ENCODE peak calls at places on chromosome 1, in nine cellular contexts. One of them, this sample, is unnamed.

GRCh38 chr1:227949341-227949921 is 1.7 kb upstream of the WNT9A start:
- DNase-seq in foreskin keratinocyte: no peak
- DNase-seq in iris pigment epithelial cell: no peak
- DNase-seq in H9: no peak
- DNase-seq in NCI-H1436 treated with DMSO at 0.1 percent for 48 hours: no peak
- DNase-seq in stimulated activated CD8-positive, alpha-beta memory T cell treated with anti-CD3 and anti-CD28 coated beads, Interleukin-12 subunit alpha, Interleukin-12 subunit beta, amount 100 ng/mL, for 4 hours: no peak
- DNase-seq in stimulated activated CD4-positive, alpha-beta T cell treated with anti-CD3 and anti-CD28 coated beads, TNF-alpha, amount 100 ng/mL, for 1 hour: no peak
- DNase-seq in T-helper 1 cell: no peak
- DNase-seq in H7: peak
- DNase-seq in this sample: no peak

GRCh38 chr1:176033879-176034278 is 173.2 kb downstream of the COP1 start:
- DNase-seq in foreskin keratinocyte: no peak
- DNase-seq in iris pigment epithelial cell: peak
- DNase-seq in H9: no peak
- DNase-seq in NCI-H1436 treated with DMSO at 0.1 percent for 48 hours: no peak
- DNase-seq in stimulated activated CD8-positive, alpha-beta memory T cell treated with anti-CD3 and anti-CD28 coated beads, Interleukin-12 subunit alpha, Interleukin-12 subunit beta, amount 100 ng/mL, for 4 hours: no peak
- DNase-seq in stimulated activated CD4-positive, alpha-beta T cell treated with anti-CD3 and anti-CD28 coated beads, TNF-alpha, amount 100 ng/mL, for 1 hour: no peak
- DNase-seq in T-helper 1 cell: no peak
- DNase-seq in H7: no peak
- DNase-seq in this sample: peak

GRCh38 chr1:242011879-242012674 is 13.2 kb upstream of the MAP1LC3C start:
- DNase-seq in foreskin keratinocyte: no peak
- DNase-seq in iris pigment epithelial cell: peak
- DNase-seq in H9: no peak
- DNase-seq in NCI-H1436 treated with DMSO at 0.1 percent for 48 hours: no peak
- DNase-seq in stimulated activated CD8-positive, alpha-beta memory T cell treated with anti-CD3 and anti-CD28 coated beads, Interleukin-12 subunit alpha, Interleukin-12 subunit beta, amount 100 ng/mL, for 4 hours: no peak
- DNase-seq in stimulated activated CD4-positive, alpha-beta T cell treated with anti-CD3 and anti-CD28 coated beads, TNF-alpha, amount 100 ng/mL, for 1 hour: no peak
- DNase-seq in T-helper 1 cell: no peak
- DNase-seq in H7: no peak
- DNase-seq in this sample: peak

GRCh38 chr1:84436907-84437667 is 38.8 kb downstream of the DNASE2B start:
- DNase-seq in foreskin keratinocyte: no peak
- DNase-seq in iris pigment epithelial cell: no peak
- DNase-seq in H9: no peak
- DNase-seq in NCI-H1436 treated with DMSO at 0.1 percent for 48 hours: no peak
- DNase-seq in stimulated activated CD8-positive, alpha-beta memory T cell treated with anti-CD3 and anti-CD28 coated beads, Interleukin-12 subunit alpha, Interleukin-12 subunit beta, amount 100 ng/mL, for 4 hours: no peak
- DNase-seq in stimulated activated CD4-positive, alpha-beta T cell treated with anti-CD3 and anti-CD28 coated beads, TNF-alpha, amount 100 ng/mL, for 1 hour: no peak
- DNase-seq in T-helper 1 cell: no peak
- DNase-seq in H7: no peak
- DNase-seq in this sample: no peak

GRCh38 chr1:201488817-201489581 is 17.9 kb downstream of the CSRP1 start:
- DNase-seq in foreskin keratinocyte: peak
- DNase-seq in iris pigment epithelial cell: peak
- DNase-seq in H9: no peak
- DNase-seq in NCI-H1436 treated with DMSO at 0.1 percent for 48 hours: no peak
- DNase-seq in stimulated activated CD8-positive, alpha-beta memory T cell treated with anti-CD3 and anti-CD28 coated beads, Interleukin-12 subunit alpha, Interleukin-12 subunit beta, amount 100 ng/mL, for 4 hours: no peak
- DNase-seq in stimulated activated CD4-positive, alpha-beta T cell treated with anti-CD3 and anti-CD28 coated beads, TNF-alpha, amount 100 ng/mL, for 1 hour: no peak
- DNase-seq in T-helper 1 cell: no peak
- DNase-seq in H7: no peak
- DNase-seq in this sample: peak

GRCh38 chr1:186239211-186239610 is 135.8 kb downstream of the TPR start:
- DNase-seq in foreskin keratinocyte: no peak
- DNase-seq in iris pigment epithelial cell: no peak
- DNase-seq in H9: no peak
- DNase-seq in NCI-H1436 treated with DMSO at 0.1 percent for 48 hours: no peak
- DNase-seq in stimulated activated CD8-positive, alpha-beta memory T cell treated with anti-CD3 and anti-CD28 coated beads, Interleukin-12 subunit alpha, Interleukin-12 subunit beta, amount 100 ng/mL, for 4 hours: no peak
- DNase-seq in stimulated activated CD4-positive, alpha-beta T cell treated with anti-CD3 and anti-CD28 coated beads, TNF-alpha, amount 100 ng/mL, for 1 hour: no peak
- DNase-seq in T-helper 1 cell: no peak
- DNase-seq in H7: no peak
- DNase-seq in this sample: no peak

GRCh38 chr1:75100481-75101092 is 33.6 kb upstream of the LHX8 start:
- DNase-seq in foreskin keratinocyte: no peak
- DNase-seq in iris pigment epithelial cell: no peak
- DNase-seq in H9: no peak
- DNase-seq in NCI-H1436 treated with DMSO at 0.1 percent for 48 hours: no peak
- DNase-seq in stimulated activated CD8-positive, alpha-beta memory T cell treated with anti-CD3 and anti-CD28 coated beads, Interleukin-12 subunit alpha, Interleukin-12 subunit beta, amount 100 ng/mL, for 4 hours: no peak
- DNase-seq in stimulated activated CD4-positive, alpha-beta T cell treated with anti-CD3 and anti-CD28 coated beads, TNF-alpha, amount 100 ng/mL, for 1 hour: no peak
- DNase-seq in T-helper 1 cell: no peak
- DNase-seq in H7: no peak
- DNase-seq in this sample: no peak

GRCh38 chr1:230087034-230087721 is 20.1 kb downstream of the GALNT2 start:
- DNase-seq in foreskin keratinocyte: peak
- DNase-seq in iris pigment epithelial cell: no peak
- DNase-seq in H9: peak
- DNase-seq in NCI-H1436 treated with DMSO at 0.1 percent for 48 hours: no peak
- DNase-seq in stimulated activated CD8-positive, alpha-beta memory T cell treated with anti-CD3 and anti-CD28 coated beads, Interleukin-12 subunit alpha, Interleukin-12 subunit beta, amount 100 ng/mL, for 4 hours: no peak
- DNase-seq in stimulated activated CD4-positive, alpha-beta T cell treated with anti-CD3 and anti-CD28 coated beads, TNF-alpha, amount 100 ng/mL, for 1 hour: no peak
- DNase-seq in T-helper 1 cell: no peak
- DNase-seq in H7: no peak
- DNase-seq in this sample: no peak

GRCh38 chr1:27380223-27380622 is 2.9 kb downstream of the CD164L2 start:
- DNase-seq in foreskin keratinocyte: no peak
- DNase-seq in iris pigment epithelial cell: no peak
- DNase-seq in H9: no peak
- DNase-seq in NCI-H1436 treated with DMSO at 0.1 percent for 48 hours: no peak
- DNase-seq in stimulated activated CD8-positive, alpha-beta memory T cell treated with anti-CD3 and anti-CD28 coated beads, Interleukin-12 subunit alpha, Interleukin-12 subunit beta, amount 100 ng/mL, for 4 hours: no peak
- DNase-seq in stimulated activated CD4-positive, alpha-beta T cell treated with anti-CD3 and anti-CD28 coated beads, TNF-alpha, amount 100 ng/mL, for 1 hour: no peak
- DNase-seq in T-helper 1 cell: no peak
- DNase-seq in H7: no peak
- DNase-seq in this sample: no peak

GRCh38 chr1:76269175-76269574 is 194.6 kb downstream of the ST6GALNAC3 start:
- DNase-seq in foreskin keratinocyte: no peak
- DNase-seq in iris pigment epithelial cell: peak
- DNase-seq in H9: no peak
- DNase-seq in NCI-H1436 treated with DMSO at 0.1 percent for 48 hours: no peak
- DNase-seq in stimulated activated CD8-positive, alpha-beta memory T cell treated with anti-CD3 and anti-CD28 coated beads, Interleukin-12 subunit alpha, Interleukin-12 subunit beta, amount 100 ng/mL, for 4 hours: no peak
- DNase-seq in stimulated activated CD4-positive, alpha-beta T cell treated with anti-CD3 and anti-CD28 coated beads, TNF-alpha, amount 100 ng/mL, for 1 hour: no peak
- DNase-seq in T-helper 1 cell: no peak
- DNase-seq in H7: no peak
- DNase-seq in this sample: peak

GRCh38 chr1:53708687-53709086 is 30.3 kb downstream of the GLIS1 start:
- DNase-seq in foreskin keratinocyte: no peak
- DNase-seq in iris pigment epithelial cell: no peak
- DNase-seq in H9: no peak
- DNase-seq in NCI-H1436 treated with DMSO at 0.1 percent for 48 hours: no peak
- DNase-seq in stimulated activated CD8-positive, alpha-beta memory T cell treated with anti-CD3 and anti-CD28 coated beads, Interleukin-12 subunit alpha, Interleukin-12 subunit beta, amount 100 ng/mL, for 4 hours: no peak
- DNase-seq in stimulated activated CD4-positive, alpha-beta T cell treated with anti-CD3 and anti-CD28 coated beads, TNF-alpha, amount 100 ng/mL, for 1 hour: no peak
- DNase-seq in T-helper 1 cell: no peak
- DNase-seq in H7: no peak
- DNase-seq in this sample: no peak

GRCh38 chr1:17258116-17258757 is 9.3 kb downstream of the PADI3 start:
- DNase-seq in foreskin keratinocyte: peak
- DNase-seq in iris pigment epithelial cell: no peak
- DNase-seq in H9: no peak
- DNase-seq in NCI-H1436 treated with DMSO at 0.1 percent for 48 hours: no peak
- DNase-seq in stimulated activated CD8-positive, alpha-beta memory T cell treated with anti-CD3 and anti-CD28 coated beads, Interleukin-12 subunit alpha, Interleukin-12 subunit beta, amount 100 ng/mL, for 4 hours: no peak
- DNase-seq in stimulated activated CD4-positive, alpha-beta T cell treated with anti-CD3 and anti-CD28 coated beads, TNF-alpha, amount 100 ng/mL, for 1 hour: no peak
- DNase-seq in T-helper 1 cell: no peak
- DNase-seq in H7: no peak
- DNase-seq in this sample: peak

GRCh38 chr1:109257682-109258421 is 8.5 kb downstream of the CELSR2 start:
- DNase-seq in foreskin keratinocyte: no peak
- DNase-seq in iris pigment epithelial cell: no peak
- DNase-seq in H9: no peak
- DNase-seq in NCI-H1436 treated with DMSO at 0.1 percent for 48 hours: no peak
- DNase-seq in stimulated activated CD8-positive, alpha-beta memory T cell treated with anti-CD3 and anti-CD28 coated beads, Interleukin-12 subunit alpha, Interleukin-12 subunit beta, amount 100 ng/mL, for 4 hours: no peak
- DNase-seq in stimulated activated CD4-positive, alpha-beta T cell treated with anti-CD3 and anti-CD28 coated beads, TNF-alpha, amount 100 ng/mL, for 1 hour: no peak
- DNase-seq in T-helper 1 cell: no peak
- DNase-seq in H7: peak
- DNase-seq in this sample: no peak

GRCh38 chr1:10598088-10598712 is 123.5 kb downstream of the PEX14 start:
- DNase-seq in foreskin keratinocyte: no peak
- DNase-seq in iris pigment epithelial cell: no peak
- DNase-seq in H9: no peak
- DNase-seq in NCI-H1436 treated with DMSO at 0.1 percent for 48 hours: no peak
- DNase-seq in stimulated activated CD8-positive, alpha-beta memory T cell treated with anti-CD3 and anti-CD28 coated beads, Interleukin-12 subunit alpha, Interleukin-12 subunit beta, amount 100 ng/mL, for 4 hours: no peak
- DNase-seq in stimulated activated CD4-positive, alpha-beta T cell treated with anti-CD3 and anti-CD28 coated beads, TNF-alpha, amount 100 ng/mL, for 1 hour: no peak
- DNase-seq in T-helper 1 cell: no peak
- DNase-seq in H7: peak
- DNase-seq in this sample: no peak

GRCh38 chr1:65309317-65310077 is at the start of gene DNAJC6:
- DNase-seq in foreskin keratinocyte: peak
- DNase-seq in iris pigment epithelial cell: peak
- DNase-seq in H9: peak
- DNase-seq in NCI-H1436 treated with DMSO at 0.1 percent for 48 hours: peak
- DNase-seq in stimulated activated CD8-positive, alpha-beta memory T cell treated with anti-CD3 and anti-CD28 coated beads, Interleukin-12 subunit alpha, Interleukin-12 subunit beta, amount 100 ng/mL, for 4 hours: no peak
- DNase-seq in stimulated activated CD4-positive, alpha-beta T cell treated with anti-CD3 and anti-CD28 coated beads, TNF-alpha, amount 100 ng/mL, for 1 hour: no peak
- DNase-seq in T-helper 1 cell: peak
- DNase-seq in H7: peak
- DNase-seq in this sample: peak

GRCh38 chr1:212601524-212601923 is 7.0 kb upstream of the ATF3 start:
- DNase-seq in foreskin keratinocyte: no peak
- DNase-seq in iris pigment epithelial cell: no peak
- DNase-seq in H9: no peak
- DNase-seq in NCI-H1436 treated with DMSO at 0.1 percent for 48 hours: no peak
- DNase-seq in stimulated activated CD8-positive, alpha-beta memory T cell treated with anti-CD3 and anti-CD28 coated beads, Interleukin-12 subunit alpha, Interleukin-12 subunit beta, amount 100 ng/mL, for 4 hours: no peak
- DNase-seq in stimulated activated CD4-positive, alpha-beta T cell treated with anti-CD3 and anti-CD28 coated beads, TNF-alpha, amount 100 ng/mL, for 1 hour: no peak
- DNase-seq in T-helper 1 cell: no peak
- DNase-seq in H7: no peak
- DNase-seq in this sample: no peak

GRCh38 chr1:64519921-64520320 is 50.0 kb downstream of the CACHD1 start:
- DNase-seq in foreskin keratinocyte: no peak
- DNase-seq in iris pigment epithelial cell: peak
- DNase-seq in H9: no peak
- DNase-seq in NCI-H1436 treated with DMSO at 0.1 percent for 48 hours: no peak
- DNase-seq in stimulated activated CD8-positive, alpha-beta memory T cell treated with anti-CD3 and anti-CD28 coated beads, Interleukin-12 subunit alpha, Interleukin-12 subunit beta, amount 100 ng/mL, for 4 hours: no peak
- DNase-seq in stimulated activated CD4-positive, alpha-beta T cell treated with anti-CD3 and anti-CD28 coated beads, TNF-alpha, amount 100 ng/mL, for 1 hour: no peak
- DNase-seq in T-helper 1 cell: no peak
- DNase-seq in H7: no peak
- DNase-seq in this sample: peak

GRCh38 chr1:84918706-84919105 is 25.7 kb upstream of the LPAR3 start:
- DNase-seq in foreskin keratinocyte: no peak
- DNase-seq in iris pigment epithelial cell: no peak
- DNase-seq in H9: no peak
- DNase-seq in NCI-H1436 treated with DMSO at 0.1 percent for 48 hours: no peak
- DNase-seq in stimulated activated CD8-positive, alpha-beta memory T cell treated with anti-CD3 and anti-CD28 coated beads, Interleukin-12 subunit alpha, Interleukin-12 subunit beta, amount 100 ng/mL, for 4 hours: no peak
- DNase-seq in stimulated activated CD4-positive, alpha-beta T cell treated with anti-CD3 and anti-CD28 coated beads, TNF-alpha, amount 100 ng/mL, for 1 hour: no peak
- DNase-seq in T-helper 1 cell: no peak
- DNase-seq in H7: no peak
- DNase-seq in this sample: no peak

GRCh38 chr1:25933479-25934365 is 27.5 kb upstream of the STMN1 start:
- DNase-seq in foreskin keratinocyte: no peak
- DNase-seq in iris pigment epithelial cell: no peak
- DNase-seq in H9: no peak
- DNase-seq in NCI-H1436 treated with DMSO at 0.1 percent for 48 hours: no peak
- DNase-seq in stimulated activated CD8-positive, alpha-beta memory T cell treated with anti-CD3 and anti-CD28 coated beads, Interleukin-12 subunit alpha, Interleukin-12 subunit beta, amount 100 ng/mL, for 4 hours: no peak
- DNase-seq in stimulated activated CD4-positive, alpha-beta T cell treated with anti-CD3 and anti-CD28 coated beads, TNF-alpha, amount 100 ng/mL, for 1 hour: no peak
- DNase-seq in T-helper 1 cell: no peak
- DNase-seq in H7: no peak
- DNase-seq in this sample: no peak

GRCh38 chr1:205424881-205425635 is 3.2 kb upstream of the LEMD1 start:
- DNase-seq in foreskin keratinocyte: no peak
- DNase-seq in iris pigment epithelial cell: no peak
- DNase-seq in H9: no peak
- DNase-seq in NCI-H1436 treated with DMSO at 0.1 percent for 48 hours: no peak
- DNase-seq in stimulated activated CD8-positive, alpha-beta memory T cell treated with anti-CD3 and anti-CD28 coated beads, Interleukin-12 subunit alpha, Interleukin-12 subunit beta, amount 100 ng/mL, for 4 hours: no peak
- DNase-seq in stimulated activated CD4-positive, alpha-beta T cell treated with anti-CD3 and anti-CD28 coated beads, TNF-alpha, amount 100 ng/mL, for 1 hour: no peak
- DNase-seq in T-helper 1 cell: no peak
- DNase-seq in H7: no peak
- DNase-seq in this sample: no peak